ENCODE peak calls at places on chromosomes 16 and 17, in eight cellular contexts. G, P, K, A, R, L, W and F are unnamed samples. For H3K27me3, the result is how much of the 10 kb centered on the place peaks cover.

GRCh38 chr16:7086842-7087616 is 245.6 kb upstream of the RBFOX1 start:
- DNase-seq in R (peak), P (no peak), A (no peak), K (no peak), L (no peak), W (no peak), G (no peak), F (no peak)

GRCh38 chr16:27103954-27104353 is 37.2 kb downstream of the C16orf82 start:
- DNase-seq in K (no peak), W (no peak), P (no peak), L (no peak), G (no peak), A (no peak), R (no peak), F (peak)

GRCh38 chr17:41367426-41368075 is 2.1 kb downstream of the KRT33B start:
- DNase-seq in K (no peak), P (no peak), A (no peak), W (peak), R (no peak), G (no peak), L (no peak), F (no peak)

GRCh38 chr17:48593840-48594411 is 347 bp upstream of the HOXB5 start:
- DNase-seq in R (peak), G (peak), L (no peak), A (no peak), P (peak), K (peak), W (no peak), F (no peak)

GRCh38 chr17:6343736-6344135 is 91.2 kb downstream of the AIPL1 start:
- DNase-seq in R (no peak), G (no peak), K (no peak), W (no peak), A (no peak), P (no peak), L (no peak), F (peak)

GRCh38 chr16:7456221-7456620 is 123.6 kb downstream of the RBFOX1 start:
- DNase-seq in R (no peak), A (no peak), L (no peak), G (no peak), P (no peak), K (no peak), W (no peak), F (no peak)

GRCh38 chr17:6456914-6457687 is 12.8 kb downstream of the PIMREG start:
- DNase-seq in W (no peak), A (no peak), K (peak), L (no peak), R (no peak), G (no peak), P (peak), F (no peak)

GRCh38 chr16:57229079-57229478 is 16.0 kb upstream of the ARL2BP start:
- DNase-seq in W (no peak), G (no peak), L (no peak), A (no peak), K (no peak), R (no peak), P (no peak), F (no peak)

GRCh38 chr16:10668322-10669045 is 26.2 kb downstream of the TEKT5 start:
- DNase-seq in R (peak), L (peak), G (no peak), A (no peak), P (peak), W (no peak), K (peak), F (no peak)

GRCh38 chr17:81494984-81495383 is 17.6 kb downstream of the ACTG1 start:
- DNase-seq in P (no peak), R (no peak), K (no peak), W (no peak), A (no peak), G (no peak), L (no peak), F (no peak)

GRCh38 chr16:71781741-71782140 is 26.9 kb downstream of the AP1G1 start:
- DNase-seq in P (no peak), G (no peak), R (no peak), L (no peak), A (no peak), W (no peak), K (no peak), F (no peak)

GRCh38 chr17:50947844-50948514 is 81.8 kb upstream of the TOB1 start:
- DNase-seq in A (no peak), R (no peak), P (peak), W (peak), K (peak), G (peak), L (no peak), F (no peak)

GRCh38 chr17:44362964-44363612 is 565 bp downstream of the FAM171A2 start:
- DNase-seq in A (no peak), R (peak), G (no peak), L (no peak), K (no peak), P (peak), W (no peak), F (no peak)

GRCh38 chr16:57471852-57472664 is 9.6 kb downstream of the POLR2C start:
- DNase-seq in L (no peak), R (peak), W (no peak), G (no peak), A (no peak), P (no peak), K (no peak), F (no peak)

GRCh38 chr17:7912927-7913524 is 3.1 kb downstream of the RNF227 start:
- DNase-seq in R (peak), W (no peak), K (no peak), L (peak), P (peak), A (peak), G (no peak), F (no peak)

GRCh38 chr17:49473900-49474751 is 21.0 kb upstream of the NGFR start:
- DNase-seq in R (no peak), W (no peak), K (no peak), A (no peak), G (no peak), L (no peak), P (no peak), F (no peak)

GRCh38 chr17:40953876-40954275 is 12.9 kb downstream of the KRT39 start:
- DNase-seq in P (no peak), W (peak), A (peak), L (no peak), R (no peak), G (no peak), K (no peak), F (no peak)

GRCh38 chr17:8954339-8954738 is 11.2 kb downstream of the PIK3R5 start:
- DNase-seq in G (peak), L (no peak), R (peak), W (no peak), A (no peak), K (peak), P (no peak), F (no peak)

GRCh38 chr17:3773511-3773910 is 27.5 kb downstream of the ITGAE start:
- DNase-seq in G (no peak), L (no peak), R (no peak), P (no peak), W (no peak), A (no peak), K (no peak), F (no peak)

GRCh38 chr17:15651583-15652110 is 32.1 kb upstream of the FBXW10B start:
- DNase-seq in K (peak), R (peak), W (peak), G (peak), P (peak), A (peak), L (peak), F (peak)

GRCh38 chr17:58643147-58643546 is 48.7 kb downstream of the TEX14 start:
- DNase-seq in P (peak), R (no peak), W (no peak), L (no peak), K (no peak), G (no peak), A (no peak), F (no peak)

GRCh38 chr17:40515491-40516041 is 14.1 kb upstream of the TNS4 start:
- DNase-seq in L (no peak), G (peak), W (no peak), P (no peak), A (no peak), R (no peak), K (no peak), F (no peak)

GRCh38 chr16:72847187-72848044 is 200.5 kb downstream of the ZFHX3 start:
- DNase-seq in A (no peak), W (no peak), R (peak), K (no peak), P (peak), G (no peak), L (no peak), F (no peak)

GRCh38 chr16:85401917-85402766 is 211.0 kb upstream of the GSE1 start:
- DNase-seq in R (no peak), A (no peak), P (no peak), L (no peak), W (no peak), K (no peak), G (peak), F (no peak)

GRCh38 chr17:80761421-80761871 is 216.8 kb downstream of the RPTOR start:
- DNase-seq in A (peak), P (peak), W (no peak), R (no peak), G (peak), L (no peak), K (no peak), F (no peak)

DNA sequence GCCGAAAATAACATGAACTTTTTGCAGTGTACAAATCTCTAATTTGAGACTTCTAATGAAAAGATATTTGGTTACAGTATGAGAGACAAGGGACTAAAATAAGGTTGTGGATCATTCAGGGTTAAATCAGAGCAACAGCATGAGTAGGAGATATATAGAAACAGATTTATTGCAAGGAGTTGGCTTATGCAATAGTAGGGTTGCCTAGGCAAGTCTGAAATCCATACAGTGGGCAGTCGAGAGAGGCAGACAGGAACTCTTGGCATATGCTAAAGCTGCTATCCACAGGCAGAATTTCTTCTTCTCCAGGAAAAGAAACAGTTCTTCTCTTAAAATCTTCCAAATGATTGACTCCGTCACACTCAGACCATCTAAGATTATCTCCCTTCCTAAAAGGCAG is 500.8 kb downstream of the MAF start:
- DNase-seq in R (no peak), P (no peak), W (no peak), G (no peak), K (no peak), A (no peak), L (no peak), F (no peak)
- H3K27me3 ChIP-seq in R (under half), P (under half), W (under half), G (under half), K (under half), A (under half), L (under half), F (under half)

DNA sequence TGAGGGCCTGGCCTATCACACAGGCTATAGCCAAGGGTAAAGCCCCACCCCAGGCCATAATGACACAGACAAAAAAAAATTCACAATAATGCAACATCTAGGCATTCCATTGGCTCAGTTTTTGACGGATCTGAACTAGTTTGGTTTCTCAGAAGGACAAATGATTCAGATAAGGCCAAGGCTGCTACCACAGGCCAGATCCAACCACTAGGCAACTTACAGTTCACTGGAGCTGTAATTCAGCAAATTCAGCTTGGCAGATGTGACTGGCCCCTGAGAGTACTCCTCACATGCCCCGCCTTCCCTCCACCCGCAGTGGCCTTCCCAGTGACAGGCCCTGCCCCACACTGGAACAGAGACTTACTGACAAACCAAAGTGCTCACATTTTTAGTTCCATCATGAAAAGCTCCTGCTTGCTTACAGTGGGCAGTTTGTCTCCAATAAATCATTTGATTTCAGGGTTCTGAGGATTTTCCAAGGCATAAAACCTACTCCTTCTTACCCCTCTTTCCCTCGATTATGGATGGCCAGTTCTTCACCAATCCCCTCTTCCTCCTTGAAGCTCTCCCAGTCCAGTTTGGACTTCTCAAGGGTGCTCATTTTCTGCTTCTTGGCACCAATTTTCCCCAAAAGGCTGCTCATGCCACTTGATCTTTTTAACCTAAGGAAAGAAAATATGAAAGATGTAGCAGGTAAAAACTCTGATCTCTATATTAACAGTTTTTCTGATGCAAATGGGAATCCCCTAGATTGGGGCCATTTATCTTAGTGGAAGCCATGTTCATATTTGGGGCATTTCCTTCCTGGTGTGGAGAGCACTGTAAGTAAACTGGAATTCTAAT is 53.3 kb upstream of the BCAR1 start:
- DNase-seq in L (no peak), K (peak), P (peak), R (no peak), G (peak), A (peak), W (no peak), F (no peak)
- H3K27ac ChIP-seq in L (peak), K (peak), P (peak), R (no peak), G (peak), A (peak), W (peak), F (peak)

DNA sequence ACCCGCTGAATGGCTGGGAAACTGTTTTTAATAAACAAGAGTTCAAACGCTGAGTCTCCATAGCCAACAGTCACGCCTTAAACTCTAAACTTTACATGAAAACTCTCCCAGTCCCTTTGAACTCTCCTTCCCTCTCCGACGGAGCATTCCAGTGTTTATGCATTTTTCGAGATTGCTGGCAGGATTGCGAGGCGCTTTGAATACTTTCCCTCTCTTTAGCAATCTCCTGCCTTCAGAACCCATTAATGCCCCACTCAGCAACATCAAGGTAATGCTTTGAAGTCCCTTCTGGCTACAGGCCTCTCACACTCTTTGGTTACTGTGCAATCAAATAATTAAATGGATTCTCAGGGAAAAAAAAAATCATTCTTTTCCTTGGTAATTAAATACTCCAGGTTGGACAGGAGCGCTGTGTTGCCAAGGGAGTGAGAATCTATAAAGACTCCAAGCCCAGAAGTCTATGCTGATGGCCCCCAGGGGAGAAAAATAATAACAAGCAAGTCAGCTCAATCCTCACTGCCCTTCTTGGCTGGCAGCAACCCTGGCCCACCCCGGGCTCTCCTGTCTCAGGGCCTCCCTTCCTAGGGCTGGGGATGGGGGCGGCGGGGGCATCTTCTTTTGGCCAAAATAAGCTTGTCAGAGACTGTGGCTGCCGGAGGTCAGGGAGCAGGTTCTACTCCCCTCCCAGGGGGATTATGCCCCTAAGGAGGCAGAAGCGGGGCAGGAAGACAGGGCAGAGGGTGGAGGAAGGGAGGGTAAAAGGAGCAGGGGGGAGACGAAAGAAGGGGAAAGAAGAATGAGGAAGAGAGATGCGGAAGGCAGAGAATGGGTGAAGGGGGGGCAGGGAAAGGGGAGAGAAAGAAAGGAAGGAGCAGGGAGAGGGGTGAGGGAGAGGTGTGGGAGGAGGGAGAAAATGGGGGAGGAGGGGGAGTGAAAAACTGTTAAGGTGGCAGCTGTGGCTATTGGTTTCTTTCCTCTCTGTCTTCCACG is 45.2 kb downstream of the AXIN2 start:
- DNase-seq in P (no peak), G (peak), K (no peak), R (peak), W (peak), A (peak), L (no peak), F (no peak)
- TF ChIP-seq POLR2AphosphoS5 in P (no peak), G (no peak), K (no peak), R (no peak), W (no peak), A (no peak), L (no peak), F (no peak)

GRCh38 chr17:77847211-77848085 is 111.1 kb upstream of the TNRC6C start:
- DNase-seq in L (no peak), K (no peak), W (no peak), A (no peak), P (no peak), G (no peak), R (no peak), F (no peak)
- H3K27me3 ChIP-seq in L (under half), K (under half), W (under half), A (under half), P (under half), G (under half), R (under half), F (under half)

DNA sequence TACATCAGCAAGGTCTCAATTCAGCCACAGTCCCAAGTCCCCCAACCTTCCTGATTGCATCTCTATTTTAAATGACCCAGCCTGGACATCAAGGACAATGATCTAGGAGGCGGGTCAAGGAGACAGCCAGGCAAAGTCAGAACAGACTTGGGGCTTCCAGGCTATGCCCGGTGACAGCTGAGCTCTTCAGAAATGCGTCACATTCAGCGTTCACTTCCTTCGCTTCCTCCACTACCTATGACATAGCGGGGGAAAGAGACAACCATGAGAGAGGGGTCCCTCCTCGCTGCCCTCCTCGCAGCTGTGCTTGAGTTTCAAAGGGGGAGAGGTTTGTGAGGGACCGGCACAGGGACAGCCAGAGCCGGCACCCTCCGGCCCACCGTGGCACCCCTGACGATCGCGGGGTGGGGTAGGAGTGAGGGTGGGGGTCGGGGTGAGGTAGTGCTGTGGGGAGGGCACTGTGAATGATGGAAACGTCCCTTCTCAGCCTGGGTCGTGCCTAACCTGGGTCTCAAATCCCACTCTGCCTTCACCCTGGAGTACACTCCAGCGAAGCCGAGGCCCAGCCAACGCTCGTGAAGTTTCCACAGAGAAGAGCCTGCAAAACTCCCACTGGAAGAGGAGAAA is 12.3 kb upstream of the LGALS3BP start:
- DNase-seq in K (peak), P (no peak), W (no peak), A (no peak), R (no peak), G (peak), L (no peak), F (no peak)
- H3K27ac ChIP-seq in K (peak), P (no peak), W (no peak), A (no peak), R (no peak), G (no peak), L (no peak), F (no peak)

DNA sequence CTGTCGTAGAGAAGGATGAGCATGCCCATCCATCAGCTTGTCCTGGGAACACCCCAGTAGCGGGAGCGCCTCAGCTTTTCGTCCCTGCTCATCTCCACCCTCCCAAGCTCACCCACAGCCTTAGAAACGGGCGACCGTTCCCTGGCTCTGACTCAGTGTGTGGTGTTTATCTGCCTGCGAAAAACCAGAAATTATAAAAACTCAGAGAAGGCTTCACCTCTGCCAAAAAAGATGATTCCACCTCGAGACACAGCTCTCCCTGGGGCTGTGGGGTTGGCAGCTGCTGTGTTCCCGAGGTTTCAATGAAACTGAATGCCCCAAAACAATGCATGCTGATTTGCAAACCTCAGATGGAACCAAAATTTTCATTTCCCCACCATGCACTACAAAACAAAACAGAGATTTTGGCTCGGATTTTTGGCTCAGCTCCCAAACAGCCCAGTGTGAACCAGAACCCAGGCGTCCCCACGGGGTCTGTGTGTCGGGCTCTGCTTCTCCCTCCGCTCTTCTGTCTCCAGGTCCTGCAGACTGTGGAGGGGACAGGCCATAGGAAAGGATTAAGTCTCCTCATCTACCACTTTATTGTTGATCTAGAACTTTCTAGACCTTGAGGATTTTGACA is 62.4 kb upstream of the MED9 start:
- DNase-seq in G (peak), W (peak), P (no peak), K (no peak), L (no peak), R (no peak), A (no peak), F (no peak)
- TF ChIP-seq POLR2AphosphoS5 in G (no peak), W (peak), P (no peak), K (no peak), L (no peak), R (no peak), A (no peak), F (peak)